ENCODE peak calls at places on chromosome 12, in five cellular contexts. One of them, this sample, is unnamed.

GRCh38 chr12:115941362-115941761 is 336.1 kb downstream of the MED13L start:
- DNase-seq in K562: no peak
- DNase-seq in GM12878: no peak
- DNase-seq in HCT116: no peak
- DNase-seq in endothelial cell of umbilical vein: no peak
- DNase-seq in this sample: no peak

GRCh38 chr12:64797156-64797555 is 27.3 kb upstream of the TBC1D30 start:
- DNase-seq in K562: no peak
- DNase-seq in GM12878: no peak
- DNase-seq in HCT116: no peak
- DNase-seq in endothelial cell of umbilical vein: no peak
- DNase-seq in this sample: no peak

GRCh38 chr12:124433147-124433874 is 134.1 kb downstream of the NCOR2 start:
- DNase-seq in K562: no peak
- DNase-seq in GM12878: no peak
- DNase-seq in HCT116: no peak
- DNase-seq in endothelial cell of umbilical vein: no peak
- DNase-seq in this sample: no peak

GRCh38 chr12:16563519-16563918 is 42.4 kb downstream of the LMO3 start:
- DNase-seq in K562: no peak
- DNase-seq in GM12878: no peak
- DNase-seq in HCT116: no peak
- DNase-seq in endothelial cell of umbilical vein: peak; percentile 7
- DNase-seq in this sample: no peak

GRCh38 chr12:49030714-49031572 is 12.4 kb upstream of the PRKAG1 start:
- DNase-seq in K562: no peak
- DNase-seq in GM12878: no peak
- DNase-seq in HCT116: no peak
- DNase-seq in endothelial cell of umbilical vein: no peak
- DNase-seq in this sample: no peak

GRCh38 chr12:108649668-108650067 is 16.0 kb upstream of the SELPLG start:
- DNase-seq in K562: no peak
- DNase-seq in GM12878: no peak
- DNase-seq in HCT116: peak; percentile 86
- DNase-seq in endothelial cell of umbilical vein: peak; percentile 76
- DNase-seq in this sample: no peak

GRCh38 chr12:2295941-2296461 is 243.2 kb downstream of the CACNA1C start:
- DNase-seq in K562: no peak
- DNase-seq in GM12878: no peak
- DNase-seq in HCT116: no peak
- DNase-seq in endothelial cell of umbilical vein: no peak
- DNase-seq in this sample: no peak

GRCh38 chr12:5511644-5512584 is 80.0 kb downstream of the NTF3 start:
- DNase-seq in K562: peak; percentile 22
- DNase-seq in GM12878: no peak
- DNase-seq in HCT116: peak; percentile 18
- DNase-seq in endothelial cell of umbilical vein: peak; percentile 26
- DNase-seq in this sample: no peak

GRCh38 chr12:69500631-69501030 is 30.4 kb downstream of the FRS2 start:
- DNase-seq in K562: no peak
- DNase-seq in GM12878: no peak
- DNase-seq in HCT116: no peak
- DNase-seq in endothelial cell of umbilical vein: no peak
- DNase-seq in this sample: no peak

GRCh38 chr12:112340235-112340634 is 42.0 kb downstream of the HECTD4 start:
- DNase-seq in K562: no peak
- DNase-seq in GM12878: no peak
- DNase-seq in HCT116: no peak
- DNase-seq in endothelial cell of umbilical vein: no peak
- DNase-seq in this sample: no peak

GRCh38 chr12:123102781-123103503 is 47.9 kb downstream of the PITPNM2 start:
- DNase-seq in K562: no peak
- DNase-seq in GM12878: no peak
- DNase-seq in HCT116: no peak
- DNase-seq in endothelial cell of umbilical vein: no peak
- DNase-seq in this sample: no peak

GRCh38 chr12:119693511-119693910 is 25.6 kb downstream of the PRKAB1 start:
- DNase-seq in K562: no peak
- DNase-seq in GM12878: no peak
- DNase-seq in HCT116: no peak
- DNase-seq in endothelial cell of umbilical vein: no peak
- DNase-seq in this sample: no peak

GRCh38 chr12:119589634-119590033 is 3.9 kb upstream of the TMEM233 start:
- DNase-seq in K562: no peak
- DNase-seq in GM12878: no peak
- DNase-seq in HCT116: no peak
- DNase-seq in endothelial cell of umbilical vein: no peak
- DNase-seq in this sample: no peak

GRCh38 chr12:28218875-28219274 is 28.6 kb downstream of the CCDC91 start:
- DNase-seq in K562: no peak
- DNase-seq in GM12878: no peak
- DNase-seq in HCT116: no peak
- DNase-seq in endothelial cell of umbilical vein: no peak
- DNase-seq in this sample: no peak

GRCh38 chr12:75960086-75960910 is 71.3 kb downstream of the PHLDA1 start:
- DNase-seq in K562: no peak
- DNase-seq in GM12878: no peak
- DNase-seq in HCT116: no peak
- DNase-seq in endothelial cell of umbilical vein: no peak
- DNase-seq in this sample: no peak

GRCh38 chr12:124453419-124454351 is 113.7 kb downstream of the NCOR2 start:
- DNase-seq in K562: no peak
- DNase-seq in GM12878: peak; percentile 72
- DNase-seq in HCT116: peak; percentile 85
- DNase-seq in endothelial cell of umbilical vein: peak; percentile 80
- DNase-seq in this sample: no peak

GRCh38 chr12:1594295-1595025 is at the start of gene FBXL14:
- DNase-seq in K562: peak; percentile 80
- DNase-seq in GM12878: no peak
- DNase-seq in HCT116: peak; percentile 66
- DNase-seq in endothelial cell of umbilical vein: peak; percentile 74
- DNase-seq in this sample: no peak

GRCh38 chr12:15599266-15600037 is 189.7 kb downstream of the EPS8 start:
- DNase-seq in K562: no peak
- DNase-seq in GM12878: no peak
- DNase-seq in HCT116: no peak
- DNase-seq in endothelial cell of umbilical vein: peak; percentile 87
- DNase-seq in this sample: peak; percentile 35

GRCh38 chr12:113781415-113782198 is 184.5 kb downstream of the RBM19 start:
- DNase-seq in K562: no peak
- DNase-seq in GM12878: no peak
- DNase-seq in HCT116: no peak
- DNase-seq in endothelial cell of umbilical vein: peak; percentile 35
- DNase-seq in this sample: no peak

GRCh38 chr12:54958048-54958658 is 26.4 kb downstream of the TESPA1 start:
- DNase-seq in K562: peak; percentile 49
- DNase-seq in GM12878: peak; percentile 44
- DNase-seq in HCT116: peak; percentile 53
- DNase-seq in endothelial cell of umbilical vein: peak; percentile 70
- DNase-seq in this sample: peak; percentile 91

GRCh38 chr12:100539209-100539608 is 34.3 kb upstream of the GAS2L3 start:
- DNase-seq in K562: peak; percentile 10
- DNase-seq in GM12878: no peak
- DNase-seq in HCT116: no peak
- DNase-seq in endothelial cell of umbilical vein: peak; percentile 30
- DNase-seq in this sample: no peak

DNA sequence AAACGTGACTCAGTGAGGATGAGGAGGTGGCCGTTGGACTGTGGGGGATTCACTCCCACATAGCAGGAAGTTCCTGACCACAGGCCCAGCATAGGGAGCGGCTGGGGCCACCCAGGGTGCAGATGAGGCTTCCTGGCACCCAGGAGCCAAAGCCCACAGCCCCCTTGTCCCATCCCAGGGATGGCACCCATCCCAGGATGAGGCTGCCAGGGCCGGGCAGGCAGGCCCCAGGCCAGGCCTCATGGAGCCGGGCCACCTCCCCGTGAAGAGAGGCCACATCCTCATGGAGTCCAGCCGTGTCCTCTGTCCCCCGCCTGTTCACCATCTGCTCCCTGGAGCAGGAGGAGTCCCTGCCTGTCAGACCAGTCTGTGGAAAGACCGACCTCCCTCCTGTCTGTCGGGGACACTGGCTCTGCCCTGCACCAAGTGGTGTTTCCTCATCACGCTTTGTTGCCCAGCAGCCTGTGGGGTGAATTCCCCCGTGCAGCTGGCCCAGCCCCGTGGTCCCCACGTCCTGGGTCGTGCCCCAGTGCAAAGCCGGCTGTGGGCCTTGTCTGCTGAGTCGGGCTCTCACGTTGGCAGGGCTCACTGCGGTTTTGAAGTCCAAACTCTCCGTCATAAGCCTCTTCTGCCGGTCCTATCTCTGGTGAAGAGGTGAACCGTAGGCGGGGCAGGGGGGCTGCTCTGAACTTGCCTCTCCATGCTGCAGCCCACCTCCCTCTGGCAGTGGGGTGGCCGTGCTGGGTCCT is 24.5 kb downstream of the MMP17 start:
- DNase-seq in K562: no peak
- DNase-seq in GM12878: no peak
- DNase-seq in HCT116: no peak
- DNase-seq in endothelial cell of umbilical vein: no peak
- DNase-seq in this sample: no peak
- TF ChIP-seq POLR2AphosphoS5 in K562: no peak
- TF ChIP-seq POLR2AphosphoS5 in GM12878: no peak
- TF ChIP-seq POLR2AphosphoS5 in HCT116: no peak
- TF ChIP-seq POLR2AphosphoS5 in endothelial cell of umbilical vein: no peak
- TF ChIP-seq POLR2AphosphoS5 in this sample: no peak

GRCh38 chr12:19719650-19720049 is 280.4 kb downstream of the AEBP2 start:
- DNase-seq in K562: no peak
- DNase-seq in GM12878: no peak
- DNase-seq in HCT116: no peak
- DNase-seq in endothelial cell of umbilical vein: no peak
- DNase-seq in this sample: no peak
- H3K9ac ChIP-seq in K562: no peak overlapping the region
- H3K9ac ChIP-seq in GM12878: no peak overlapping the region
- H3K9ac ChIP-seq in HCT116: no peak overlapping the region
- H3K9ac ChIP-seq in endothelial cell of umbilical vein: no peak overlapping the region
- H3K9ac ChIP-seq in this sample: no peak overlapping the region

GRCh38 chr12:109995703-109996482 is at the start of gene GIT2:
- DNase-seq in K562: peak; percentile 91
- DNase-seq in GM12878: peak; percentile 85
- DNase-seq in HCT116: peak; percentile 85
- DNase-seq in endothelial cell of umbilical vein: peak; percentile 89
- DNase-seq in this sample: peak; percentile 59
- TF ChIP-seq POLR2AphosphoS5 in K562: peak; percentile 62
- TF ChIP-seq POLR2AphosphoS5 in GM12878: peak; percentile 81
- TF ChIP-seq POLR2AphosphoS5 in HCT116: peak; percentile 89
- TF ChIP-seq POLR2AphosphoS5 in endothelial cell of umbilical vein: peak; percentile 82
- TF ChIP-seq POLR2AphosphoS5 in this sample: peak; percentile 90

DNA sequence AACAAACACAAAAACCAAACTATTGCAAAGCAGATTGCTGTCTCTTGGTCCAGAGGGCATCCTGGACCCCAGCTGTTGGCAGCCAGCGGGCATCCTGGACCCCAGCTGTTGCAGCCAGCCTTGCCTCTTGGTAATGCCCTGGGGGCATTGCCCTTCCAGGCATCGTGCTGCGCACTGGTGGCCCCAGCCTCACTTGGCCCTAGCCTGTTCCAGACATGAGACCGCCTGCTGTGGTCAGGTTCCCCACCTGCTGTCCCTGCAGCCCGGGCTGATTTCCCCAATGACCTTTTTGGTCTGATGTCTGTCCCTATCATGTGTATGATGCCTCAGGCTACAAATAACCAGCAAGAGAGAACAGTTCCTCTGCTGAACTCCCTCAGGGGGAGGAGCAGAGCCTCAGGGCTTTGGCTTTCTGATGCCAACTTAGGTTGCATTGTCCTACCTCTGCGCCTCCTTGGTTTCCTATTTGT is 20.8 kb downstream of the MLXIP start:
- DNase-seq in K562: no peak
- DNase-seq in GM12878: no peak
- DNase-seq in HCT116: no peak
- DNase-seq in endothelial cell of umbilical vein: no peak
- DNase-seq in this sample: no peak
- H3K9ac ChIP-seq in K562: peak overlapping the region; percentile 63
- H3K9ac ChIP-seq in GM12878: no peak overlapping the region
- H3K9ac ChIP-seq in HCT116: no peak overlapping the region
- H3K9ac ChIP-seq in endothelial cell of umbilical vein: no peak overlapping the region
- H3K9ac ChIP-seq in this sample: no peak overlapping the region

This sample was measured in SK-N-MC.